ENCODE peak calls at places on chromosomes 16 and 17, in five cellular contexts. One of them, this sample, is unnamed.

GRCh38 chr17:237406-237955 is 56.0 kb upstream of the DOC2B start:
- DNase-seq in stimulated activated CD8-positive, alpha-beta memory T cell treated with anti-CD3 and anti-CD28 coated beads, Interleukin-7, amount 100 ng/mL, for 1 hour: no peak
- DNase-seq in gastrocnemius medialis: no peak
- DNase-seq in M059J: no peak
- DNase-seq in cardiac fibroblast: no peak
- DNase-seq in this sample: no peak

GRCh38 chr16:89071686-89072182 is 21.9 kb upstream of the ACSF3 start:
- DNase-seq in gastrocnemius medialis: no peak
- DNase-seq in stimulated activated CD8-positive, alpha-beta memory T cell treated with anti-CD3 and anti-CD28 coated beads, Interleukin-7, amount 100 ng/mL, for 1 hour: no peak
- DNase-seq in M059J: no peak
- DNase-seq in cardiac fibroblast: no peak
- DNase-seq in this sample: no peak

GRCh38 chr17:77280304-77280910 is 139.6 kb downstream of the SEC14L1 start:
- DNase-seq in cardiac fibroblast: peak
- DNase-seq in M059J: peak
- DNase-seq in stimulated activated CD8-positive, alpha-beta memory T cell treated with anti-CD3 and anti-CD28 coated beads, Interleukin-7, amount 100 ng/mL, for 1 hour: no peak
- DNase-seq in gastrocnemius medialis: no peak
- DNase-seq in this sample: no peak

GRCh38 chr16:13245713-13246377 is 344.4 kb downstream of the SHISA9 start:
- DNase-seq in stimulated activated CD8-positive, alpha-beta memory T cell treated with anti-CD3 and anti-CD28 coated beads, Interleukin-7, amount 100 ng/mL, for 1 hour: no peak
- DNase-seq in M059J: no peak
- DNase-seq in cardiac fibroblast: no peak
- DNase-seq in gastrocnemius medialis: no peak
- DNase-seq in this sample: no peak

GRCh38 chr16:46558018-46558417 is 63.2 kb downstream of the SHCBP1 start:
- DNase-seq in M059J: no peak
- DNase-seq in cardiac fibroblast: no peak
- DNase-seq in gastrocnemius medialis: no peak
- DNase-seq in stimulated activated CD8-positive, alpha-beta memory T cell treated with anti-CD3 and anti-CD28 coated beads, Interleukin-7, amount 100 ng/mL, for 1 hour: no peak
- DNase-seq in this sample: no peak

GRCh38 chr16:87715658-87716057 is 50.1 kb downstream of the KLHDC4 start:
- DNase-seq in M059J: no peak
- DNase-seq in stimulated activated CD8-positive, alpha-beta memory T cell treated with anti-CD3 and anti-CD28 coated beads, Interleukin-7, amount 100 ng/mL, for 1 hour: no peak
- DNase-seq in gastrocnemius medialis: no peak
- DNase-seq in cardiac fibroblast: no peak
- DNase-seq in this sample: no peak

GRCh38 chr16:86517652-86518258 is 7.4 kb downstream of the FOXF1 start:
- DNase-seq in stimulated activated CD8-positive, alpha-beta memory T cell treated with anti-CD3 and anti-CD28 coated beads, Interleukin-7, amount 100 ng/mL, for 1 hour: no peak
- DNase-seq in gastrocnemius medialis: peak
- DNase-seq in cardiac fibroblast: peak
- DNase-seq in M059J: peak
- DNase-seq in this sample: peak

GRCh38 chr17:52105601-52106000 is 52.9 kb downstream of the CA10 start:
- DNase-seq in M059J: peak
- DNase-seq in cardiac fibroblast: no peak
- DNase-seq in gastrocnemius medialis: no peak
- DNase-seq in stimulated activated CD8-positive, alpha-beta memory T cell treated with anti-CD3 and anti-CD28 coated beads, Interleukin-7, amount 100 ng/mL, for 1 hour: no peak
- DNase-seq in this sample: no peak

GRCh38 chr17:68777243-68777855 is 176.2 kb upstream of the FAM20A start:
- DNase-seq in stimulated activated CD8-positive, alpha-beta memory T cell treated with anti-CD3 and anti-CD28 coated beads, Interleukin-7, amount 100 ng/mL, for 1 hour: no peak
- DNase-seq in cardiac fibroblast: peak
- DNase-seq in M059J: peak
- DNase-seq in gastrocnemius medialis: peak
- DNase-seq in this sample: peak

GRCh38 chr16:4263504-4264436 is 9.1 kb downstream of the TFAP4 start:
- DNase-seq in gastrocnemius medialis: peak
- DNase-seq in stimulated activated CD8-positive, alpha-beta memory T cell treated with anti-CD3 and anti-CD28 coated beads, Interleukin-7, amount 100 ng/mL, for 1 hour: no peak
- DNase-seq in cardiac fibroblast: peak
- DNase-seq in M059J: no peak
- DNase-seq in this sample: peak

GRCh38 chr17:40355123-40355803 is 9.3 kb downstream of the GJD3 start:
- DNase-seq in stimulated activated CD8-positive, alpha-beta memory T cell treated with anti-CD3 and anti-CD28 coated beads, Interleukin-7, amount 100 ng/mL, for 1 hour: peak
- DNase-seq in M059J: no peak
- DNase-seq in gastrocnemius medialis: peak
- DNase-seq in cardiac fibroblast: peak
- DNase-seq in this sample: peak

GRCh38 chr16:46629331-46629843 is 8.2 kb upstream of the SHCBP1 start:
- DNase-seq in stimulated activated CD8-positive, alpha-beta memory T cell treated with anti-CD3 and anti-CD28 coated beads, Interleukin-7, amount 100 ng/mL, for 1 hour: no peak
- DNase-seq in M059J: peak
- DNase-seq in gastrocnemius medialis: no peak
- DNase-seq in cardiac fibroblast: peak
- DNase-seq in this sample: no peak

GRCh38 chr16:8972843-8973586 is 9.3 kb upstream of the USP7 start:
- DNase-seq in cardiac fibroblast: peak
- DNase-seq in stimulated activated CD8-positive, alpha-beta memory T cell treated with anti-CD3 and anti-CD28 coated beads, Interleukin-7, amount 100 ng/mL, for 1 hour: no peak
- DNase-seq in M059J: peak
- DNase-seq in gastrocnemius medialis: no peak
- DNase-seq in this sample: no peak

GRCh38 chr17:71320009-71320796 is 800.6 kb upstream of the SOX9 start:
- DNase-seq in cardiac fibroblast: no peak
- DNase-seq in stimulated activated CD8-positive, alpha-beta memory T cell treated with anti-CD3 and anti-CD28 coated beads, Interleukin-7, amount 100 ng/mL, for 1 hour: no peak
- DNase-seq in M059J: no peak
- DNase-seq in gastrocnemius medialis: no peak
- DNase-seq in this sample: no peak

GRCh38 chr17:83083368-83084201 is 4.2 kb downstream of the METRNL start:
- DNase-seq in stimulated activated CD8-positive, alpha-beta memory T cell treated with anti-CD3 and anti-CD28 coated beads, Interleukin-7, amount 100 ng/mL, for 1 hour: peak
- DNase-seq in M059J: peak
- DNase-seq in cardiac fibroblast: peak
- DNase-seq in gastrocnemius medialis: no peak
- DNase-seq in this sample: no peak

GRCh38 chr17:1492249-1493206 is at the start of gene MYO1C:
- DNase-seq in stimulated activated CD8-positive, alpha-beta memory T cell treated with anti-CD3 and anti-CD28 coated beads, Interleukin-7, amount 100 ng/mL, for 1 hour: no peak
- DNase-seq in cardiac fibroblast: no peak
- DNase-seq in gastrocnemius medialis: peak
- DNase-seq in M059J: no peak
- DNase-seq in this sample: no peak

GRCh38 chr17:76716834-76717205 is 6.1 kb upstream of the MXRA7 start:
- DNase-seq in stimulated activated CD8-positive, alpha-beta memory T cell treated with anti-CD3 and anti-CD28 coated beads, Interleukin-7, amount 100 ng/mL, for 1 hour: no peak
- DNase-seq in M059J: peak
- DNase-seq in gastrocnemius medialis: no peak
- DNase-seq in cardiac fibroblast: peak
- DNase-seq in this sample: no peak

GRCh38 chr17:17567631-17568030 is 23.9 kb downstream of the PEMT start:
- DNase-seq in cardiac fibroblast: peak
- DNase-seq in gastrocnemius medialis: peak
- DNase-seq in M059J: no peak
- DNase-seq in stimulated activated CD8-positive, alpha-beta memory T cell treated with anti-CD3 and anti-CD28 coated beads, Interleukin-7, amount 100 ng/mL, for 1 hour: no peak
- DNase-seq in this sample: peak

GRCh38 chr16:14961405-14962186 is 13.2 kb upstream of the PDXDC1 start:
- DNase-seq in M059J: no peak
- DNase-seq in gastrocnemius medialis: no peak
- DNase-seq in stimulated activated CD8-positive, alpha-beta memory T cell treated with anti-CD3 and anti-CD28 coated beads, Interleukin-7, amount 100 ng/mL, for 1 hour: no peak
- DNase-seq in cardiac fibroblast: no peak
- DNase-seq in this sample: no peak

GRCh38 chr16:88387941-88388627 is 5.3 kb downstream of the ZNF469 start:
- DNase-seq in cardiac fibroblast: peak
- DNase-seq in gastrocnemius medialis: peak
- DNase-seq in stimulated activated CD8-positive, alpha-beta memory T cell treated with anti-CD3 and anti-CD28 coated beads, Interleukin-7, amount 100 ng/mL, for 1 hour: no peak
- DNase-seq in M059J: peak
- DNase-seq in this sample: no peak

GRCh38 chr16:883781-884180 is 83.2 kb upstream of the GNG13 start:
- DNase-seq in cardiac fibroblast: no peak
- DNase-seq in gastrocnemius medialis: no peak
- DNase-seq in M059J: no peak
- DNase-seq in stimulated activated CD8-positive, alpha-beta memory T cell treated with anti-CD3 and anti-CD28 coated beads, Interleukin-7, amount 100 ng/mL, for 1 hour: no peak
- DNase-seq in this sample: no peak

GRCh38 chr16:49464877-49465504 is 91.4 kb downstream of the C16orf78 start:
- DNase-seq in cardiac fibroblast: no peak
- DNase-seq in M059J: no peak
- DNase-seq in gastrocnemius medialis: no peak
- DNase-seq in stimulated activated CD8-positive, alpha-beta memory T cell treated with anti-CD3 and anti-CD28 coated beads, Interleukin-7, amount 100 ng/mL, for 1 hour: no peak
- DNase-seq in this sample: no peak

GRCh38 chr16:76943936-76944335 is 247.1 kb upstream of the MON1B start:
- DNase-seq in M059J: no peak
- DNase-seq in stimulated activated CD8-positive, alpha-beta memory T cell treated with anti-CD3 and anti-CD28 coated beads, Interleukin-7, amount 100 ng/mL, for 1 hour: no peak
- DNase-seq in cardiac fibroblast: peak
- DNase-seq in gastrocnemius medialis: no peak
- DNase-seq in this sample: no peak

GRCh38 chr17:53749178-53749577 is 73.5 kb upstream of the KIF2B start:
- DNase-seq in gastrocnemius medialis: peak
- DNase-seq in M059J: peak
- DNase-seq in cardiac fibroblast: no peak
- DNase-seq in stimulated activated CD8-positive, alpha-beta memory T cell treated with anti-CD3 and anti-CD28 coated beads, Interleukin-7, amount 100 ng/mL, for 1 hour: no peak
- DNase-seq in this sample: no peak

This sample was measured in tibial artery.